ENCODE peak calls at places on chromosomes 5 and 9, in five cellular contexts. J is WTC11, A is HFFc6, G is transverse colon, E is endodermal cell. R is an unnamed sample.

GRCh38 chr5:152349683-152350526 is 55.2 kb downstream of the NMUR2 start:
- DNase-seq in J (peak), A (no peak), G (peak), E (peak), R (no peak)

GRCh38 chr9:9563817-9564216 is 1049.0 kb downstream of the PTPRD start:
- DNase-seq in J (no peak), A (no peak), G (no peak), E (no peak), R (no peak)

GRCh38 chr5:68290260-68290674 is 74.7 kb downstream of the PIK3R1 start:
- DNase-seq in J (no peak), A (peak), G (peak), E (no peak), R (peak)

GRCh38 chr9:126211441-126212074 is 115.1 kb upstream of the MVB12B start:
- DNase-seq in J (no peak), A (no peak), G (no peak), E (no peak), R (no peak)

GRCh38 chr5:43104102-43104501 is 16.6 kb upstream of the ZNF131 start:
- DNase-seq in J (no peak), A (no peak), G (no peak), E (no peak), R (no peak)

GRCh38 chr5:134223406-134224251 is 2.2 kb downstream of the PPP2CA start:
- DNase-seq in J (no peak), A (no peak), G (no peak), E (no peak), R (no peak)

GRCh38 chr5:171681667-171682066 is 104.0 kb upstream of the SMIM23 start:
- DNase-seq in J (no peak), A (no peak), G (no peak), E (no peak), R (no peak)

GRCh38 chr5:43891112-43891511 is 288.1 kb downstream of the NNT start:
- DNase-seq in J (no peak), A (no peak), G (no peak), E (no peak), R (peak)

GRCh38 chr5:172078726-172079345 is 72.4 kb upstream of the FBXW11 start:
- DNase-seq in J (no peak), A (no peak), G (no peak), E (peak), R (no peak)

GRCh38 chr9:124860582-124861341 is 995 bp downstream of the RPL35 start:
- DNase-seq in J (no peak), A (no peak), G (no peak), E (no peak), R (no peak)

GRCh38 chr5:65790371-65791163 is 68.6 kb downstream of the NLN start:
- DNase-seq in J (no peak), A (no peak), G (no peak), E (no peak), R (no peak)